ENCODE peak calls at places on chromosome 17, in five cellular contexts. One of them, this sample, is unnamed. For H3K27me3 and H3K4me1, the result is how much of the 10 kb centered on the place peaks cover.

GRCh38 chr17:66904760-66905637 is 59.5 kb upstream of the CACNG4 start:
- DNase-seq in aorta: peak
- DNase-seq in vagina: no peak
- DNase-seq in small intestine: no peak
- DNase-seq in esophagus squamous epithelium: no peak
- DNase-seq in this sample: peak

GRCh38 chr17:46108550-46109110 is 84.6 kb downstream of the KANSL1 start:
- DNase-seq in aorta: no peak
- DNase-seq in vagina: no peak
- DNase-seq in small intestine: no peak
- DNase-seq in esophagus squamous epithelium: no peak
- DNase-seq in this sample: no peak

GRCh38 chr17:42407289-42407836 is 15.7 kb downstream of the CAVIN1 start:
- DNase-seq in aorta: peak
- DNase-seq in vagina: no peak
- DNase-seq in small intestine: peak
- DNase-seq in esophagus squamous epithelium: peak
- DNase-seq in this sample: peak

GRCh38 chr17:82060001-82060380 is 5.6 kb downstream of the DUS1L start:
- DNase-seq in aorta: no peak
- DNase-seq in vagina: no peak
- DNase-seq in small intestine: no peak
- DNase-seq in esophagus squamous epithelium: no peak
- DNase-seq in this sample: peak

GRCh38 chr17:64024215-64024654 is 3.8 kb upstream of the ICAM2 start:
- DNase-seq in aorta: no peak
- DNase-seq in vagina: no peak
- DNase-seq in small intestine: peak
- DNase-seq in esophagus squamous epithelium: no peak
- DNase-seq in this sample: no peak

GRCh38 chr17:20262116-20262977 is 205.0 kb downstream of the LGALS9B start:
- DNase-seq in aorta: no peak
- DNase-seq in vagina: no peak
- DNase-seq in small intestine: no peak
- DNase-seq in esophagus squamous epithelium: no peak
- DNase-seq in this sample: no peak

GRCh38 chr17:74135391-74136167 is 67.9 kb upstream of the RPL38 start:
- DNase-seq in aorta: no peak
- DNase-seq in vagina: no peak
- DNase-seq in small intestine: no peak
- DNase-seq in esophagus squamous epithelium: no peak
- DNase-seq in this sample: no peak

GRCh38 chr17:41546819-41547218 is 18.7 kb upstream of the KRT19 start:
- DNase-seq in aorta: no peak
- DNase-seq in vagina: no peak
- DNase-seq in small intestine: no peak
- DNase-seq in esophagus squamous epithelium: no peak
- DNase-seq in this sample: no peak

GRCh38 chr17:48754500-48755261 is 26.1 kb upstream of the HOXB13 start:
- DNase-seq in aorta: no peak
- DNase-seq in vagina: no peak
- DNase-seq in small intestine: no peak
- DNase-seq in esophagus squamous epithelium: no peak
- DNase-seq in this sample: no peak

GRCh38 chr17:46194393-46195216 is 1.4 kb upstream of the KANSL1 start:
- DNase-seq in aorta: no peak
- DNase-seq in vagina: no peak
- DNase-seq in small intestine: peak
- DNase-seq in esophagus squamous epithelium: no peak
- DNase-seq in this sample: no peak

GRCh38 chr17:4420692-4421131 is 13.0 kb upstream of the SPNS3 start:
- DNase-seq in aorta: peak
- DNase-seq in vagina: no peak
- DNase-seq in small intestine: peak
- DNase-seq in esophagus squamous epithelium: no peak
- DNase-seq in this sample: peak

GRCh38 chr17:9928601-9929341 is 23.7 kb upstream of the RCVRN start:
- DNase-seq in aorta: no peak
- DNase-seq in vagina: no peak
- DNase-seq in small intestine: no peak
- DNase-seq in esophagus squamous epithelium: no peak
- DNase-seq in this sample: no peak

GRCh38 chr17:37342589-37342988 is 33.2 kb upstream of the C17orf78 start:
- DNase-seq in aorta: no peak
- DNase-seq in vagina: no peak
- DNase-seq in small intestine: no peak
- DNase-seq in esophagus squamous epithelium: no peak
- DNase-seq in this sample: no peak

GRCh38 chr17:59840908-59841666 is 51.7 kb downstream of the TUBD1 start:
- DNase-seq in aorta: no peak
- DNase-seq in vagina: no peak
- DNase-seq in small intestine: peak
- DNase-seq in esophagus squamous epithelium: no peak
- DNase-seq in this sample: no peak

GRCh38 chr17:50589112-50589712 is 28.7 kb downstream of the CACNA1G start:
- DNase-seq in aorta: no peak
- DNase-seq in vagina: no peak
- DNase-seq in small intestine: no peak
- DNase-seq in esophagus squamous epithelium: no peak
- DNase-seq in this sample: peak

GRCh38 chr17:15048933-15049539 is 216.1 kb downstream of the PMP22 start:
- DNase-seq in aorta: no peak
- DNase-seq in vagina: no peak
- DNase-seq in small intestine: no peak
- DNase-seq in esophagus squamous epithelium: no peak
- DNase-seq in this sample: no peak

GRCh38 chr17:2977157-2977556 is 86.2 kb downstream of the OR1D5 start:
- DNase-seq in aorta: no peak
- DNase-seq in vagina: no peak
- DNase-seq in small intestine: no peak
- DNase-seq in esophagus squamous epithelium: no peak
- DNase-seq in this sample: no peak

GRCh38 chr17:6439951-6440350 is 4.3 kb upstream of the PIMREG start:
- DNase-seq in aorta: no peak
- DNase-seq in vagina: no peak
- DNase-seq in small intestine: no peak
- DNase-seq in esophagus squamous epithelium: no peak
- DNase-seq in this sample: no peak

GRCh38 chr17:38509008-38509771 is 80.9 kb downstream of the ARHGAP23 start:
- DNase-seq in aorta: peak
- DNase-seq in vagina: no peak
- DNase-seq in small intestine: peak
- DNase-seq in esophagus squamous epithelium: no peak
- DNase-seq in this sample: peak

GRCh38 chr17:4536259-4536741 is 18.9 kb downstream of the MYBBP1A start:
- DNase-seq in aorta: no peak
- DNase-seq in vagina: no peak
- DNase-seq in small intestine: no peak
- DNase-seq in esophagus squamous epithelium: no peak
- DNase-seq in this sample: peak

GRCh38 chr17:16342979-16343378 is 10.3 kb downstream of the CENPV start:
- DNase-seq in aorta: no peak
- DNase-seq in vagina: no peak
- DNase-seq in small intestine: no peak
- DNase-seq in esophagus squamous epithelium: no peak
- DNase-seq in this sample: no peak
- H3K27ac ChIP-seq in aorta: no peak
- H3K27ac ChIP-seq in vagina: no peak
- H3K27ac ChIP-seq in small intestine: no peak
- H3K27ac ChIP-seq in esophagus squamous epithelium: no peak
- H3K27ac ChIP-seq in this sample: no peak

DNA sequence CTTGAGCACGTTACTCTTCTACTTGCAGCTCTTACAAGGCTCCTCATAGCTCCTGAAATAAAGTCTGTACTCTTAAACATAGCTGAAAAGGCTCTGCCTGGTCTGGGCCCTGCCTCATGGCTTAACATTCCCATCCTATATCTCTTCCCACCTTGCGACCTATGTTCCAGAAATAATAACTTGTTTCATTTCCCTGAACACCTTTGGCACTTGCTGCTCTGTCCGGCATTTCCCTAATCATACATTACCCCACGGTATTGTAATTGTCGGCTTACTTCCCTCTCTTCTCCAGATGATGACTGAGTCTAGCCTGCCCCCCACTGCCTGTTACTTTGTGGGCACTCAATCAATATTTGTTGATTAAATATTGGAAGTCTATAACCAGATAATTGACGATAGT is 23.2 kb upstream of the SUPT4H1 start:
- DNase-seq in aorta: no peak
- DNase-seq in vagina: no peak
- DNase-seq in small intestine: peak
- DNase-seq in esophagus squamous epithelium: no peak
- DNase-seq in this sample: no peak
- H3K27me3 ChIP-seq in aorta: under half
- H3K27me3 ChIP-seq in vagina: under half
- H3K27me3 ChIP-seq in small intestine: under half
- H3K27me3 ChIP-seq in esophagus squamous epithelium: under half
- H3K27me3 ChIP-seq in this sample: under half

DNA sequence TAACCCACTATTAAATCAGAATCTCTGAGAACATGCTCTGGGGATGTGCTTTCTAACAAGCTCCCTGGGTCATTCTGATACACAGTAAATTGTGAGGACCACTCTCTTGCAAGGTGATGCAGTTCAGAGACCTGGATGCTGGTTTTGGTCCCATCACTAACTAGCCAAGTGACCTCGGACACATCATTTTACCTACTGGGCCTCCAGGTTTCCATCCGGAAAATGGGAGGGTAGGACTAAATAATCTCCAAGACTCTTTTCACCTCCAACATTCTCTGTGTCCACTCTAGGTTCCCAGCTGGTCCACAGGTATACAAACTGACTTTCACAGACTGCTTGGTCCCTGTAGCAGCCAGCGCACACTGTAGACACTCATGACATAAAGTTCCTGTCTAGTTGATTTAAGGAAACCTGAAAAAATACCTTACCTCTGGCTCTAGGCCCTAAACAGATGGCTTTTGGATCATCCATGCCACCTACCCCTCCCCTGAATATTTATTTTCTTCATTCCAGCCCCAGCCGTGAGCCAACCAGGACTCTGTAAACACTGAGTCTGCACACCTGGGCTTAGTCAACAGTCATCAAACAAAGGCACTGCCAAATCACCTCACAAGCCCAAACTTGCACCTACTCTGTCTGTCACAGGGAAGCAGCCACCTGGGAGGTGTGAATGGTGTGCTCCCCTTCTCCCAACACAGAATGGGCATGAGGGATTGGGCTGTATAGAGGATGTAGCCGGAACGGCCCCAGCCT is 51.3 kb upstream of the MRPS23 start:
- DNase-seq in aorta: no peak
- DNase-seq in vagina: no peak
- DNase-seq in small intestine: no peak
- DNase-seq in esophagus squamous epithelium: no peak
- DNase-seq in this sample: no peak
- H3K4me1 ChIP-seq in aorta: under half
- H3K4me1 ChIP-seq in vagina: half or more
- H3K4me1 ChIP-seq in small intestine: under half
- H3K4me1 ChIP-seq in esophagus squamous epithelium: half or more
- H3K4me1 ChIP-seq in this sample: under half

DNA sequence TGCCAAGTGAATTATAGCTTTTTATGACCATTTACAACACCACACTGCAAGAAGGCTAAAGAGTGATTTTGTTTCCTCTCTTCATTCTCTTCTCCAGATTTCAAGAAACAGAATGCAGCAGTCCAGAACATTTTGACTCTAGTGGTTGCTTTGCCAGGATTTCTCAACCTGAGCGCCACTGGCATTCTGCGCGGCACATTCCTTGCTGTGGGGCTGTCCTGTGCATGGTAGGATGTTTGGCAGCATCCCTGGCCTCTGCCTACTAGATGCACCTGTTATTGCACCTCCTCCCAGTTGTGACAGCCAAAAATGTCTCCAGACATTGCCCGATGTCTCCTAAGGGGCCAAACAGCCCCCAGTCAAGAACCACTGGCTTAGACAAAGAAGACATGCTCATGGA is 25.7 kb upstream of the SLC39A11 start:
- DNase-seq in aorta: no peak
- DNase-seq in vagina: no peak
- DNase-seq in small intestine: no peak
- DNase-seq in esophagus squamous epithelium: no peak
- DNase-seq in this sample: no peak
- H3K27ac ChIP-seq in aorta: no peak
- H3K27ac ChIP-seq in vagina: no peak
- H3K27ac ChIP-seq in small intestine: no peak
- H3K27ac ChIP-seq in esophagus squamous epithelium: no peak
- H3K27ac ChIP-seq in this sample: no peak

GRCh38 chr17:44961921-44962350 is 6.2 kb downstream of the C1QL1 start:
- DNase-seq in aorta: no peak
- DNase-seq in vagina: no peak
- DNase-seq in small intestine: no peak
- DNase-seq in esophagus squamous epithelium: no peak
- DNase-seq in this sample: no peak
- H3K27me3 ChIP-seq in aorta: under half
- H3K27me3 ChIP-seq in vagina: under half
- H3K27me3 ChIP-seq in small intestine: under half
- H3K27me3 ChIP-seq in esophagus squamous epithelium: under half
- H3K27me3 ChIP-seq in this sample: under half

GRCh38 chr17:8294361-8294760 is 839 bp downstream of the SLC25A35 start:
- DNase-seq in aorta: no peak
- DNase-seq in vagina: no peak
- DNase-seq in small intestine: no peak
- DNase-seq in esophagus squamous epithelium: no peak
- DNase-seq in this sample: no peak
- H3K4me1 ChIP-seq in aorta: under half
- H3K4me1 ChIP-seq in vagina: under half
- H3K4me1 ChIP-seq in small intestine: under half
- H3K4me1 ChIP-seq in esophagus squamous epithelium: under half
- H3K4me1 ChIP-seq in this sample: under half

This sample was measured in right cardiac atrium.